ENCODE peak calls at places on chromosomes 12 and 14, in nine cellular contexts. Q is astrocyte of the spinal cord, J is fibroblast of lung, T is psoas muscle, V is tibial artery, H is tibial nerve, M is ascending aorta, R is cardiac muscle cell, I is upper lobe of right lung. Y is an unnamed sample.

GRCh38 chr14:36856095-36856878 is 194.6 kb downstream of the PAX9 start:
- DNase-seq in V (no peak), Q (no peak), T (no peak), H (no peak), I (no peak), M (no peak), J (no peak), R (no peak), Y (peak)

GRCh38 chr12:51631591-51631990 is 40.6 kb downstream of the SCN8A start:
- DNase-seq in I (no peak), T (no peak), J (peak), M (no peak), Q (peak), H (no peak), V (no peak), R (peak), Y (peak)

GRCh38 chr14:87745507-87746118 is 247.4 kb downstream of the GALC start:
- DNase-seq in Q (peak), H (no peak), I (no peak), T (no peak), J (peak), V (no peak), R (peak), M (no peak), Y (peak)

GRCh38 chr14:23057757-23058653 is 685 bp upstream of the CDH24 start:
- DNase-seq in M (peak), T (peak), J (peak), H (peak), V (peak), R (peak), I (peak), Q (peak), Y (peak)

GRCh38 chr14:99688629-99689028 is 4.5 kb downstream of the CYP46A1 start:
- DNase-seq in M (no peak), Q (no peak), T (no peak), I (no peak), H (no peak), R (no peak), J (no peak), V (no peak), Y (no peak)

GRCh38 chr14:56808314-56809201 is 1.7 kb downstream of the OTX2 start:
- DNase-seq in Q (no peak), R (no peak), J (no peak), M (no peak), H (no peak), I (no peak), T (no peak), V (no peak), Y (no peak)

GRCh38 chr12:79549531-79550271 is 141.1 kb downstream of the PAWR start:
- DNase-seq in M (no peak), H (no peak), R (peak), V (no peak), T (no peak), J (peak), I (no peak), Q (peak), Y (peak)

GRCh38 chr12:50120953-50121352 is 8.9 kb downstream of the COX14 start:
- DNase-seq in V (no peak), I (no peak), M (no peak), H (no peak), R (no peak), J (no peak), Q (no peak), T (no peak), Y (no peak)

GRCh38 chr14:104306450-104307040 is 168.2 kb downstream of the KIF26A start:
- DNase-seq in J (no peak), V (peak), I (no peak), Q (no peak), H (no peak), R (no peak), M (no peak), T (no peak), Y (no peak)

GRCh38 chr14:104303705-104304425 is 165.5 kb downstream of the KIF26A start:
- DNase-seq in R (no peak), T (no peak), V (no peak), J (no peak), Q (no peak), H (no peak), M (no peak), I (no peak), Y (no peak)

GRCh38 chr14:104302794-104303405 is 164.5 kb downstream of the KIF26A start:
- DNase-seq in M (no peak), I (no peak), T (no peak), J (no peak), Q (no peak), V (no peak), R (no peak), H (no peak), Y (no peak)

GRCh38 chr14:104305511-104306449 is 167.4 kb downstream of the KIF26A start:
- DNase-seq in M (no peak), I (no peak), R (no peak), H (no peak), J (no peak), V (no peak), T (no peak), Q (no peak), Y (no peak)

DNA sequence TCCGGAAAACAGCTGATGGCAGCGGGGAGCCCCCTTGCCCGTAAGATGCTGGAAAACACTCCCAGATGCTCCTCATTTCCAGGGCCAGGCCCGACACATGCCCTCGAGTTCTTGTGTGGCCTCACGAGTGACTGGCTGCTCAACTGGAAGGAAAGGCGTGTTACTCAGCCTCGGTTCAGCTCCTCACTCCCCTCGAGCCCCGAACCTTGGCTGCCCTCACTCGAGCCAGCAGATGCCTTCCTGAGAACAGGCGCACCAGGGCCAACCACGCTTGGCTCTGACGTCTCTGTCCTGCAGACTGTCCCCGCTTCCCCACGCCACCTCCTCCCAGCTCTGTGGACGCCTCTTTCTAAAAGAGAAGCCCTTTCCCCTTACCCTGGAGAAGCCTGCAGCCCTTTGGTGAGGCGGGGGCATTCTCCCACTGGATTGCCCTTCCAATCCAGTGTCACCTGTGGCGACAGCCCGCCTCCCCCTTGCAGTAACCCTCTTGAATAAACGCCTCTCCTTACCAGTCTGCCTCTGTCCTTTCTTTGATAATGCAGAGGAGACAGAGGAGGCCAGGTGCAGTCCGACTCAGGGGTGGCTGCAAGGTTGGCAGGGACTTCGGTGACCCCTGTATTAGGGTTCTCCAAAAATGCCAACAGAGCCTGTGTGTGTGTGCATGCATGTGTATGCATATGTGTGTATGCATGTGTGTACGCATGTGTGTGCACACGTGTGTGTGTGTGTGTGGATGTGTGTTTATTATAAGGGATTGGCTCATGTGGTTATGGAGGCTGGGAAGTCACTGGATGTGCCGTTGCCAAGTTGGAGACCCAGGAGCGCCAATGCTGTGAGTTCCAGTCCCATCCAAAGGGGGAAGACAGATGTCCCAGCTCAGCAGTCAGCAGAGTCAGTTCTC is 166.3 kb downstream of the KIF26A start:
- DNase-seq in T (no peak), J (no peak), M (no peak), Q (no peak), I (no peak), H (no peak), R (no peak), V (no peak), Y (no peak)
- TF ChIP-seq CTCF in T (no peak), J (no peak), M (no peak), Q (no peak), I (no peak), H (no peak), R (no peak), V (no peak), Y (no peak)

DNA sequence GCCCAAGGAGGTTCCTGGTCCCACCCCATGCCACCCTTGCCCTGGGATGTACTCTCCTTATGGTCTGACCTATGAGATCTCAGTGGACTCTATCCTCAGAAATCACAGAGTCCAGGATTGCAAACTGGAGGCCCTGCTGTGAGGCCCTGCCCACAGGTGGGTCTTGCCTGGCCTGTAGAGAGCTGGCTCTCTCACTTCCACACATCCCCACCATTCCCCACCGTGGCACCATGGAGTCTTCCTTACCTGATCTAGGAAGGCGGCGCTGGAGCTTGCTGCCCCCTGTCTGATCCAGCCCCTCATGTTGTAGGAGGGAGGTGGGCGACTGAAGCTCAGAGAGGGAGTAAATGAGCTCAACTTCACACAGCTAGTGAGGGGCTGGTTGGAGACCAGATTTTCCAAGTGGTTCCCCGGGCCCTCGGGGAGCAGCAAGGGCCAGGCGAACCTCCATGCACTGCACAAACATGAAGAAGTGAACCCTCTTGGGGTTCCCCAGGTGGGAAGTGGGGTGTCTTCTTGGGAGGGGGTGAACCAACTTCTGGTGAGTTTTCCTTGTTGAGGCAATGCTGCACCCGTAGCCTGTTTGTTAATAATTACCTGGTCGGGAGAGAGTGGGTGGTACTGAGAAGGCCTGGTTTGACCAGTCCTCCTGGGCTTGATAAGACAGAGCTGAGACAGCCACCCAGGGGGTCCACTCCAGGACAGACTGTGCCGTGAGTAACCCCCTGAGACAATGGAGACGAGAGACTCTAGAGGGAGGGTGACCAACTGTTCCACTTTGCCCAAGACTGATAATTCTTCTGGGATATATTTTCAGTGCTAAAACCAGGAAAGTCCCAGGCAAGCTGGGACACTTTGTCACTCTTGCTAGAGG is at the start of gene SERPINA4:
- DNase-seq in V (peak), R (no peak), I (no peak), Q (no peak), J (no peak), T (no peak), H (no peak), M (no peak), Y (no peak)
- H3K4me3 ChIP-seq in V (no peak), R (no peak), I (no peak), Q (no peak), J (no peak), T (no peak), H (no peak), M (no peak), Y (no peak)

GRCh38 chr12:55619352-55620138 is 17.1 kb upstream of the OR10P1 start:
- DNase-seq in Q (peak), R (peak), I (no peak), T (no peak), M (no peak), V (no peak), H (no peak), J (peak), Y (peak)
- TF ChIP-seq CTCF in Q (peak), R (peak), I (peak), T (peak), M (peak), V (peak), H (peak), J (peak), Y (peak)

GRCh38 chr12:104588048-104588942 is 131.5 kb downstream of the CHST11 start:
- DNase-seq in R (peak), I (no peak), T (no peak), H (no peak), Q (peak), J (peak), V (no peak), M (no peak), Y (peak)
- H3K4me3 ChIP-seq in R (no peak), I (no peak), T (no peak), H (no peak), Q (no peak), J (no peak), V (no peak), M (no peak), Y (no peak)

DNA sequence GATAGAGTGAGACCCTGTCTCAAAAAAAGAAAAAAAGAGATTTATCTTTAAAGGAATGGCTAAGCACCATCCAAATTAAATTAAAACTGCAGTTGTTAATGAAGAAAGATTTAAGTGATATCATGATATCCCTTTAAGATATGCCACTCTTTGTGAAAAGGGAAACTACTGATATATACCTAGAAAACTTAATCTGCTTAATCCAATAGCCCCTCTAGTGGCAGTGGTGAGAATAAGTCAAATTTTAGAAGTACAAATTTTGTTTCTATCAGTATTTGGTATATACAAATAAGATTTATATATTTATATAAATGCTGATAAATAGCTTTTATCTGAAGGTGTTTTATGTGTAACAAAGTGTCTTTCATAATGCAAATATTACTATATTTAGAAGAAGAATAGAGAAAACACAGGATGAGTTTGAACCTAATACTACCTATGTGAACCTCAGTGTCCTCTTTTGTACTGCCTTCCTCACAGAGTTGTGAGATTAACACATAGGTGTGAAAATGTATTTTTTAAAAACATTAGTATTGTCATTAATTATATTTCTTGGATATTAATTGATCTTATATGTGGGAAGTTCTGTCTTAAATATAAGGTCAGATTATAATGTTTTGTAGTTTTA is 51.4 kb upstream of the GARIN2 start:
- DNase-seq in M (no peak), I (no peak), J (peak), T (no peak), R (peak), V (no peak), Q (peak), H (no peak), Y (peak)
- TF ChIP-seq CTCF in M (peak), I (peak), J (peak), T (peak), R (peak), V (no peak), Q (peak), H (peak), Y (peak)

GRCh38 chr12:116381240-116381743 is 103.8 kb upstream of the MED13L start:
- DNase-seq in J (no peak), M (no peak), V (peak), T (no peak), R (no peak), H (no peak), I (no peak), Q (no peak), Y (no peak)
- H3K4me3 ChIP-seq in J (no peak), M (no peak), V (no peak), T (no peak), R (no peak), H (no peak), I (no peak), Q (no peak), Y (peak)

DNA sequence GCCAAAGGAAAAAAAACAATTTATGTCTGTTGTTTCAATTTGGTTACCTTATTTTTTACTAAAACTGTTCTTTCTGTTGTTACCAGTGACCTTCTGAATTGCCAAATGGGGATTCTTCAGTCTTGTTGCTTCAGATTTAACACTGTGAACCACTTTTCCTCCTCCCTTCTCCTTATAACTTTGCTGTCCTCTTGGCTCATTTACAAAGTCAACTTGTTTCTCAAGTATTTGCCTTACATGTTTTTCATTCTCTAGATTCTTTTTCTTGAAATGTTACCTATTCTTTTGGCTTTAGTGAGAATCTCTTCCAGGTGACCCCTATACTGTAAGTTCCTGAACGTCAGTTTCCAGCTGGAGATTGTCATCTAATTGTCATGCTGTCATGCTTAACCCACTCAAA is 19.4 kb downstream of the FUT8 start:
- DNase-seq in I (no peak), J (peak), R (peak), V (no peak), Q (peak), T (no peak), H (no peak), M (no peak), Y (peak)
- TF ChIP-seq CTCF in I (no peak), J (no peak), R (no peak), V (no peak), Q (no peak), T (no peak), H (no peak), M (no peak), Y (no peak)

GRCh38 chr12:52879394-52880351 is 25.2 kb downstream of the KRT8 start:
- DNase-seq in R (peak), J (peak), I (peak), H (peak), M (peak), T (peak), Q (peak), V (peak), Y (peak)
- H3K4me3 ChIP-seq in R (no peak), J (no peak), I (peak), H (peak), M (no peak), T (peak), Q (peak), V (peak), Y (peak)